ENCODE peak calls at places on chromosomes 11 and 22, in six cellular contexts. F is left ventricle myocardium inferior, J is heart right ventricle, B is prostate gland, Z is mammary epithelial cell, U is ovary. A is an unnamed sample. For H3K36me3, the result is how much of the 10 kb centered on the place peaks cover.

GRCh38 chr11:75422248-75423231 is 10.5 kb downstream of the KLHL35 start:
- DNase-seq in F (no peak), B (peak), J (no peak), Z (no peak), U (no peak), A (no peak)

GRCh38 chr11:75966546-75967287 is 151.7 kb downstream of the UVRAG start:
- DNase-seq in Z (peak), F (no peak), J (no peak), B (no peak), U (no peak), A (no peak)

GRCh38 chr11:44831605-44832394 is 105.0 kb downstream of the TSPAN18 start:
- DNase-seq in J (no peak), F (no peak), B (no peak), Z (no peak), U (no peak), A (no peak)

GRCh38 chr11:112996924-112997323 is 35.7 kb downstream of the NCAM1 start:
- DNase-seq in B (no peak), U (no peak), F (no peak), J (no peak), Z (no peak), A (no peak)

GRCh38 chr11:2573240-2574042 is 126.4 kb downstream of the KCNQ1OT1 start:
- DNase-seq in B (no peak), J (peak), U (no peak), F (no peak), Z (no peak), A (no peak)

GRCh38 chr11:104705475-104706195 is 192.6 kb downstream of the CASP12 start:
- DNase-seq in U (no peak), J (no peak), Z (peak), F (peak), B (peak), A (no peak)

GRCh38 chr11:100719809-100720221 is 32.7 kb downstream of the ARHGAP42 start:
- DNase-seq in B (peak), F (no peak), Z (peak), U (peak), J (peak), A (no peak)

GRCh38 chr11:14189874-14190273 is 169.1 kb downstream of the RRAS2 start:
- DNase-seq in J (peak), Z (no peak), F (peak), B (no peak), U (no peak), A (no peak)

GRCh38 chr22:20867179-20868099 is 8.6 kb downstream of the SNAP29 start:
- DNase-seq in B (no peak), J (peak), Z (no peak), U (no peak), F (peak), A (no peak)

GRCh38 chr11:39374963-39375698 is 2084.3 kb downstream of the LRRC4C start:
- DNase-seq in F (no peak), B (no peak), J (no peak), U (no peak), Z (peak), A (no peak)
- TF ChIP-seq CTCF in F (peak), B (no peak), J (peak), U (no peak), Z (peak), A (peak)

GRCh38 chr11:67498544-67498972 is 6.6 kb downstream of the PITPNM1 start:
- DNase-seq in F (peak), B (no peak), U (no peak), Z (no peak), J (peak), A (no peak)
- H3K36me3 ChIP-seq in F (half or more), B (under half), U (under half), Z (under half), J (under half), A (half or more)

GRCh38 chr11:69212121-69213110 is 56.7 kb downstream of the SMIM38 start:
- DNase-seq in U (no peak), J (no peak), Z (no peak), F (no peak), B (no peak), A (no peak)
- TF ChIP-seq CTCF in U (no peak), J (peak), Z (peak), F (peak), B (no peak), A (no peak)

DNA sequence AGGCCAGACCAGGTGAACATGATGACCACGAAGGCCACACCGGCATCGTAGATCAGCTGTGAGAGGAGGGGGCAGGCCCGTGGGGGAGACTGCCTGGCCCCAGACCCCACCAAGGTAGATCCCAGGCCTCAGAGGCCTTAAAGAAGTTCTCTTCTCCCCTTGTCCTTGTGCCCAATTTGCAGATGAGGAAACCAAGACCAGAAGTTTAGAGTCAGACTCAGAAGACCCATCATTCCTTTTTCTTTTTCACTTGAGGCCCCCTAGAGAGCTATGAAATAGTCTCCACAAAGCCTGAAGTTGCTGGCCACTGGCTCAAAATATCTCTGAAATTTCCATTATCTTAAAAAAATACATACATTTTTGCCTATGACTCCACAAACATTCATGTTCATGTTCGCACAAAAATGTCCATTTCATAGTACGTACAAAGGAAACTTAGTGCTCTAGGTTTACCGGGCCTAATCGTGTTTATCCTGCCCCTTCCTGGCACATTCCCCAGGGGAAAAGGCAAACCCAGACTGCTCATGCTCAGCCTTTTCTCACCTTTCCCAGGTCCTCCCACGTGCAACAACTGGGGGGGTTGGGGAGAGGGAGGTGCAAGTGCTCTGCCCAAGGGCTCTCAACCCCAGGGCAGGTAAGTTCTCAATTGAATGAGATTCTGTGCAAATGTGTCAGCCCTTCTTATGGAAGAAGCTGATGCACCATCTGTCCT is 19.2 kb downstream of the SLC43A1 start:
- DNase-seq in U (no peak), F (no peak), B (no peak), Z (no peak), J (no peak), A (peak)
- H3K36me3 ChIP-seq in U (under half), F (under half), B (under half), Z (under half), J (under half), A (under half)

DNA sequence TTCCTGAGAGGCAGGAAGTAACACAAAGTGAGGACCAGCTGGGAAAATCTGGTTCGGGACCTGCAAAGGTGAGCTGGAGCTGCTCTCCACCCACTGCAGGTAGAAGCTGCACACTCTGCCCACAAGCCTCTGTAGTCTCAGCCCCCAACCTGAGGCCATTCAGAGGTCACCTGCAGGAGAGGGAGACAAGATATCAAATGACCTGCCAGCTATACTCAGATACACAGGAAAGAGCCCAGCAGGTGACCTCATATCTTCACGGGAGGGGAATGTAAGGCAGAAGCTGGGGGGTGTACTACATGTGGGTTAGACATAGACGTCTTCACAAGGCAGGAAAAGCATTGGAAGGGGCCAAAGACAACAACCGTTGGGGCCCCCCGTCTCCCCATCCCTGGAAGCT is 86.1 kb downstream of the APIP start:
- DNase-seq in U (no peak), B (no peak), F (no peak), J (no peak), Z (no peak), A (no peak)
- TF ChIP-seq CTCF in U (no peak), B (no peak), F (no peak), J (no peak), Z (no peak), A (no peak)

GRCh38 chr11:72693271-72693968 is 19.2 kb upstream of the PDE2A start:
- DNase-seq in F (no peak), U (no peak), B (no peak), J (no peak), Z (no peak), A (no peak)

GRCh38 chr11:72695354-72695753 is 21.1 kb upstream of the PDE2A start:
- DNase-seq in F (no peak), Z (no peak), U (no peak), B (no peak), J (no peak), A (no peak)

GRCh38 chr11:72700026-72700610 is 25.9 kb upstream of the PDE2A start:
- DNase-seq in B (no peak), J (no peak), Z (no peak), U (no peak), F (no peak), A (no peak)

GRCh38 chr11:72697814-72698213 is 23.6 kb upstream of the PDE2A start:
- DNase-seq in B (no peak), Z (no peak), J (no peak), F (no peak), U (no peak), A (no peak)

DNA sequence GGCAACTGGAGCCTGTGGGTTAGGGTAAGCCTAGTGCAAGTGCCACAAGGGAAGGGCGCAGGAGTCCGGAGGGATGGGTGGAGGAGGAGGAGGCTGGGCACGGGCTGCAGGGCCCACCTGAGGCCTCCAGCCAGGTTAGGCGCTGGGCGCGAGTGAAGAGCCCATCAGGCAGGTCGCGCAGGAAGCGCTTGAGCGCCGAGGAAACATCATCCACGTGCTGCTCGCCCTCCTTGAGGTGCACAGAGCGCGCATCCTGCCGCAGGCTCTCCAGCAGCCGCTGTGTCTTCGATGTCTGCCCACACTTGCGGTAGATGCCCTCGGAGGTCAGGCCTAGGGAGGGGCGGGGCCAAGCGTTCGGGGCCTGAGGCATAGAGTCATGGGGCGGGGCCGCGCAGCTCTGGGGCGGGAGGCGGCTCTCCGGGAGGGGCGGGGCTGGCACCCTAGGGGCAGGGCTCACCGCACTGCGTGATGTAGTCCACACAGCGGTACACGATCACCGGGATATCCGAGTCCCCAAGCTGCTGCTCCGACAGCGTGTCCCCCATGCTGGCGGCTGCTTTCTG is 22.7 kb upstream of the PDE2A start:
- DNase-seq in J (peak), Z (no peak), U (no peak), B (no peak), F (peak), A (no peak)
- H3K36me3 ChIP-seq in J (under half), Z (under half), U (under half), B (under half), F (half or more), A (half or more)

GRCh38 chr11:12868315-12869073 is 140.6 kb upstream of the RASSF10 start:
- DNase-seq in U (no peak), J (no peak), F (no peak), B (no peak), Z (no peak), A (no peak)
- TF ChIP-seq CTCF in U (no peak), J (no peak), F (peak), B (no peak), Z (peak), A (no peak)

GRCh38 chr22:50577697-50577986 is 585 bp downstream of the CPT1B start:
- DNase-seq in B (no peak), U (no peak), Z (no peak), F (no peak), J (peak), A (no peak)

GRCh38 chr22:50579752-50580151 is 1.5 kb upstream of the CPT1B start:
- DNase-seq in U (no peak), F (no peak), Z (no peak), J (no peak), B (no peak), A (no peak)

GRCh38 chr22:50577987-50578775 is at the start of gene CPT1B:
- DNase-seq in J (peak), B (no peak), F (peak), Z (no peak), U (no peak), A (no peak)

GRCh38 chr22:50576806-50577696 is 1.2 kb downstream of the CPT1B start:
- DNase-seq in U (no peak), F (no peak), J (no peak), B (no peak), Z (no peak), A (no peak)

GRCh38 chr22:50578776-50579310 is 616 bp upstream of the CPT1B start:
- DNase-seq in J (no peak), B (no peak), Z (no peak), U (no peak), F (no peak), A (no peak)
- H3K36me3 ChIP-seq in J (under half), B (under half), Z (under half), U (under half), F (under half), A (under half)

GRCh38 chr11:17603056-17603825 is 56.2 kb downstream of the OTOG start:
- DNase-seq in J (no peak), B (no peak), F (no peak), Z (no peak), U (no peak), A (no peak)

GRCh38 chr11:17602105-17603001 is 55.3 kb downstream of the OTOG start:
- DNase-seq in Z (no peak), U (no peak), F (no peak), B (no peak), J (no peak), A (no peak)

GRCh38 chr11:17599460-17599925 is 52.4 kb downstream of the OTOG start:
- DNase-seq in B (no peak), U (no peak), F (no peak), J (no peak), Z (no peak), A (no peak)

GRCh38 chr11:17600316-17601205 is 53.5 kb downstream of the OTOG start:
- DNase-seq in Z (no peak), F (no peak), U (no peak), B (no peak), J (no peak), A (no peak)

GRCh38 chr11:17601206-17602075 is 54.4 kb downstream of the OTOG start:
- DNase-seq in Z (no peak), F (no peak), U (no peak), B (no peak), J (no peak), A (peak)
- TF ChIP-seq CTCF in Z (no peak), F (no peak), U (no peak), B (no peak), J (no peak), A (peak)

DNA sequence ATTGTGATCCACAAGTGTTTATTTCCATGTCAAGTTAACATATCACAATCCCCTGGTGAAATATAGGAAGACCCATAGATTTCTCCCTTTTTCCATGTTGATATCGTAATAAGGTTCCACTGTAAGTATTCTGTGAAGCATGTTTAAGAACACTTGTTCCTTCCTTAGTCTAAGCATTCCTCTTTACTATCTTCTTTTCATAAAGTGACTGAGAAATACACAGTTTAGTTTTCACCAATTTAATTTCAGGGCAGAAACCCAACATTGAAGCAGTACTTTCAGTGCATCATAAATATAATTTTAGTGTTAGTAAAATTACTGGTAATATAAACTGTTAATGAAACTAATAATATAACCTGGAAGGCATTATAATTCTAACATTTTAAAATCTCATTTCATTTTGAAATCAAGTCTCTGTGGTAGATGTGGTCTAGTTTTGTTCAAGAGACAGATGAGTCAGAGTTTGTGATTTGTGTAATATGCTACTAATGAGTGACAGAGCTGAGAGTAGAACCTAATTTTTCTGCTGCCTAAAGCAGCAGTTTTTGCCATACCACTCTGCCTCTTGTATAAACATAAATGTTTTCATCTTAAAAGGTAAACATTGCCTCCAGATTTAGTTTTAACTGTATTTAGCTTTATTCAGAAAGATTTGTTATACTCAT is 79.4 kb downstream of the ATM start:
- DNase-seq in U (no peak), Z (peak), J (no peak), B (no peak), F (no peak), A (no peak)
- H3K36me3 ChIP-seq in U (under half), Z (under half), J (under half), B (under half), F (half or more), A (under half)